ENCODE peak calls at places on chromosome 21, in four cellular contexts. D, R, P and L are unnamed samples.

GRCh38 chr21:21688877-21689276 is 690.7 kb downstream of the NCAM2 start:
- DNase-seq in D (no peak), R (peak; percentile 29), P (no peak), L (no peak)

GRCh38 chr21:29189358-29189757 is 58.9 kb downstream of the MAP3K7CL start:
- DNase-seq in D (no peak), R (no peak), P (no peak), L (no peak)

GRCh38 chr21:46161180-46161799 is 5.9 kb upstream of the FTCD start:
- DNase-seq in D (no peak), R (no peak), P (peak; percentile 44), L (no peak)

GRCh38 chr21:40845621-40846020 is 1.3 kb downstream of the DSCAM start:
- DNase-seq in D (no peak), R (no peak), P (no peak), L (no peak)

GRCh38 chr21:45768011-45768740 is 124.7 kb downstream of the PCBP3 start:
- DNase-seq in D (no peak), R (no peak), P (no peak), L (no peak)

GRCh38 chr21:29145354-29145782 is 14.9 kb downstream of the MAP3K7CL start:
- DNase-seq in D (no peak), R (no peak), P (no peak), L (no peak)

GRCh38 chr21:45276620-45277019 is 11.1 kb downstream of the POFUT2 start:
- DNase-seq in D (no peak), R (no peak), P (no peak), L (no peak)

GRCh38 chr21:45990049-45990711 is 8.6 kb downstream of the COL6A1 start:
- DNase-seq in D (no peak), R (no peak), P (no peak), L (no peak)

GRCh38 chr21:25626752-25627151 is 12.3 kb upstream of the JAM2 start:
- DNase-seq in D (no peak), R (no peak), P (no peak), L (no peak)

GRCh38 chr21:45868488-45868887 is 113.1 kb upstream of the COL6A1 start:
- DNase-seq in D (no peak), R (no peak), P (no peak), L (no peak)

GRCh38 chr21:37503848-37504467 is 137.4 kb downstream of the DYRK1A start:
- DNase-seq in D (no peak), R (no peak), P (no peak), L (no peak)

GRCh38 chr21:44935533-44935927 is 4.3 kb upstream of the SLX9 start:
- DNase-seq in D (no peak), R (no peak), P (no peak), L (no peak)

GRCh38 chr21:18529253-18529652 is 125.7 kb upstream of the TMPRSS15 start:
- DNase-seq in D (no peak), R (no peak), P (no peak), L (no peak)

GRCh38 chr21:14603202-14603601 is 57.1 kb upstream of the SAMSN1 start:
- DNase-seq in D (no peak), R (no peak), P (no peak), L (no peak)

DNA sequence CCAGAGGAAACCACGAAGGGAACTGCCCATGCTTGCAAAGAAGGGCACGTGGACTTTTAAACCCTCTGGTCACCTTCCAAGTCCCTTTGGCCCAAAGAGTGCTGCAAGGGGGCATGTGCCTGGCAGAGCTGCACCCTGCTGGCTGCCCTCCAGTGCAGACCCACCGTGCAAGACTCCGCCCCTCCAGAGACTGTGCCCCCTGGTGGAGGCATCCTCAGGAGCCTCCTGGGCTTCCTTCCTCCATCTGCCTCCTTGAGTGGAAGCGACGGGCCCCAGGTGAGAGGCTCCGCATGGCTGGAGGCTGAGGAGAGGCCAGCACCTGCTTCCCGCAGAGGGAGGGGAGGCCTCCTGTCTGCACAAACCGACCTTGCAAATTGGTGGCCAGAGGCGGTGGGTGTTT is 100.7 kb downstream of the CRYAA start:
- DNase-seq in D (peak; percentile 67), R (no peak), P (no peak), L (no peak)
- H3K4me1 ChIP-seq in D (no peaks in the 10 kb centered on the region), R (peaks cover 2% of the 10 kb centered on the region), P (no peaks in the 10 kb centered on the region), L (peaks cover 3% of the 10 kb centered on the region)

DNA sequence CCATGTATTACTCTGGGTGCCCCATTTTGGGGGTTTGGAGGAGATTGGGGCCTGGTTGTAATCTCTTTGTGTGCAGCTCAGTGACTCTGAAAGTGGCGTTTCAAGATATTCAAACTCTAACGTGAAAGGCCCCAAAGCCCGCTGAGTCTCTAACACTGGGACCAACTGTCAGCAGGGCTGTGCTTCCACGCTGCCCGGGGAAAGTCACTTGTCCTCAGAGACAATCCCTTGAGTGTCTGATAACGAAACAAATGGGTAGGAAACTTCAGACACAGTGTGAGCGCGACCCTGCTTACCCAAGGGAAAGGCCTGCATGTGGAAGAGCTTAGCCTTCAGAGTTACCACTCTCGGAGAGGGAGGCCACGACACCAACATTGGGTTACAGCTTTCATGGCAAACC is 832 bp downstream of the UBASH3A start:
- DNase-seq in D (no peak), R (no peak), P (no peak), L (no peak)
- H3K4me3 ChIP-seq in D (no peak overlapping the region), R (no peak overlapping the region), P (peak overlapping the region; percentile 93), L (no peak overlapping the region)

DNA sequence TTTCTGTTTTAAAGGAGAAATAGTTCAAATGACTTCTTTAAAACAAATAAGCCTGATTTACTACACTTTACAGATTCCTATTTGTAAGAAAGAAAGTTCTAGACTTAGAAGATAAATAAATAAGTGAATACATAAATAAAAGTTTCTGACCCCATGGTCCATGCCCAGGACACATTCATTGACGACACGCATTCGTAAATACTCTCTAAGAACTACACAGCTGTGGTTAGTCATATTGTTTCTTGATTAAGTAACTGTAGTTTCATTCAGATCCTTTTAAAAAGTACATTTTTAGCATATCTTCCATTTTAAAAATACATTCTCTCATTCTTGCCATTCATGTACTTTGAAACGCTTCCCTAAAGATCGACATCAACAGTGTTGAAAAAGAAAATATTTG is 497.4 kb downstream of the SETD4 start:
- DNase-seq in D (no peak), R (no peak), P (no peak), L (no peak)
- H3K4me1 ChIP-seq in D (peaks cover 19% of the 10 kb centered on the region), R (no peaks in the 10 kb centered on the region), P (no peaks in the 10 kb centered on the region), L (peaks cover 3% of the 10 kb centered on the region)

GRCh38 chr21:17003763-17004373 is 509.0 kb upstream of the CXADR start:
- DNase-seq in D (no peak), R (no peak), P (no peak), L (no peak)
- H3K4me3 ChIP-seq in D (no peak overlapping the region), R (no peak overlapping the region), P (no peak overlapping the region), L (no peak overlapping the region)

GRCh38 chr21:38982096-38982495 is 176.4 kb downstream of the ETS2 start:
- DNase-seq in D (no peak), R (peak; percentile 50), P (no peak), L (no peak)
- H3K4me1 ChIP-seq in D (peaks cover 23% of the 10 kb centered on the region), R (peaks cover 23% of the 10 kb centered on the region), P (no peaks in the 10 kb centered on the region), L (peaks cover 20% of the 10 kb centered on the region)

GRCh38 chr21:16588433-16588860 is 858.7 kb downstream of the USP25 start:
- DNase-seq in D (no peak), R (peak; percentile 32), P (no peak), L (peak; percentile 38)
- H3K4me3 ChIP-seq in D (no peak overlapping the region), R (peak overlapping the region; percentile 34), P (no peak overlapping the region), L (no peak overlapping the region)

GRCh38 chr21:31720739-31721138 is 11.2 kb downstream of the SCAF4 start:
- DNase-seq in D (no peak), R (no peak), P (no peak), L (no peak)
- H3K4me1 ChIP-seq in D (peaks cover 37% of the 10 kb centered on the region), R (no peaks in the 10 kb centered on the region), P (peaks cover 51% of the 10 kb centered on the region), L (peaks cover 23% of the 10 kb centered on the region)